ENCODE peak calls at places on chromosome 21, in nine cellular contexts. Q, N, U, O, F, K, M, D and X are unnamed samples.

GRCh38 chr21:37873655-37874054 is 42.6 kb downstream of the KCNJ6 start:
- DNase-seq in Q (peak; percentile 7), N (no peak), U (no peak), O (no peak), F (no peak), K (no peak), M (no peak), D (no peak), X (peak; percentile 52)

GRCh38 chr21:44083631-44084291 is 23.4 kb upstream of the PWP2 start:
- DNase-seq in Q (no peak), N (no peak), U (no peak), O (no peak), F (no peak), K (no peak), M (no peak), D (no peak), X (no peak)

GRCh38 chr21:35178812-35179211 is 129.7 kb upstream of the RUNX1 start:
- DNase-seq in Q (no peak), N (peak; percentile 32), U (no peak), O (no peak), F (no peak), K (no peak), M (no peak), D (no peak), X (no peak)

GRCh38 chr21:15365751-15366392 is 301.1 kb upstream of the NRIP1 start:
- DNase-seq in Q (no peak), N (no peak), U (no peak), O (no peak), F (no peak), K (no peak), M (peak; percentile 13), D (no peak), X (peak; percentile 37)

GRCh38 chr21:35641271-35642016 is 418.9 kb downstream of the SETD4 start:
- DNase-seq in Q (no peak), N (no peak), U (no peak), O (no peak), F (no peak), K (no peak), M (no peak), D (no peak), X (no peak)

GRCh38 chr21:14889080-14889805 is 175.6 kb downstream of the NRIP1 start:
- DNase-seq in Q (no peak), N (no peak), U (no peak), O (no peak), F (no peak), K (no peak), M (peak; percentile 92), D (no peak), X (no peak)

GRCh38 chr21:43712268-43712942 is 6.5 kb upstream of the PDXK start:
- DNase-seq in Q (peak; percentile 98), N (no peak), U (no peak), O (no peak), F (peak; percentile 72), K (no peak), M (no peak), D (peak; percentile 62), X (no peak)

GRCh38 chr21:36548866-36549265 is 68.9 kb upstream of the CLDN14 start:
- DNase-seq in Q (no peak), N (no peak), U (no peak), O (no peak), F (no peak), K (no peak), M (no peak), D (no peak), X (no peak)

GRCh38 chr21:42125571-42126544 is 54.7 kb downstream of the UMODL1 start:
- DNase-seq in Q (peak; percentile 27), N (no peak), U (peak; percentile 38), O (no peak), F (no peak), K (no peak), M (peak; percentile 39), D (peak; percentile 41), X (peak; percentile 54)

GRCh38 chr21:22490044-22490443 is 1491.8 kb downstream of the NCAM2 start:
- DNase-seq in Q (no peak), N (no peak), U (no peak), O (no peak), F (no peak), K (no peak), M (no peak), D (no peak), X (no peak)

GRCh38 chr21:43467785-43468184 is 40.9 kb upstream of the SIK1 start:
- DNase-seq in Q (no peak), N (no peak), U (no peak), O (no peak), F (no peak), K (no peak), M (no peak), D (no peak), X (no peak)

GRCh38 chr21:39630191-39630591 is 17.5 kb downstream of the B3GALT5 start:
- DNase-seq in Q (peak; percentile 14), N (no peak), U (no peak), O (no peak), F (peak; percentile 68), K (no peak), M (no peak), D (no peak), X (no peak)

GRCh38 chr21:41254090-41254700 is 62.4 kb upstream of the FAM3B start:
- DNase-seq in Q (no peak), N (no peak), U (no peak), O (no peak), F (no peak), K (no peak), M (no peak), D (no peak), X (no peak)

GRCh38 chr21:38875694-38876492 is 70.2 kb downstream of the ETS2 start:
- DNase-seq in Q (no peak), N (no peak), U (peak; percentile 52), O (no peak), F (no peak), K (no peak), M (no peak), D (no peak), X (no peak)

DNA sequence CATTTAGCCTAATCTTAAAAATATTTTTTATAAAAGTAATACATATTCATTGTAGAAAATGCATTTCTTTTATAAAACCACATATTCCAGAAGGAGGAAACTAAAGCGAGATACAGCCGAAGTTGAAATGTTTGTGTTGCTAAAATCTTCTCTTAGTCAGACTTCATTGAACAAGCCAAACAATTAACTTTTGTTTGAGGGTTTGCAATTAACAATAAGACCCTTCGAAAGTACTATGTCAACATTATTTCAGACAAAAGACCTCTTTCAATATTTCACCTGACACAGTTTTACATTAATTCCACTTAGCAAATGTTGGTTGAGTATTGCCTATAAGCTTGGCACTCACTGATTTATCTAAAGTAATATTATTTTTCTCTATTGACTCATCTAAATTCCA is 354.0 kb upstream of the ADAMTS5 start:
- DNase-seq in Q (no peak), N (no peak), U (no peak), O (no peak), F (no peak), K (no peak), M (no peak), D (no peak), X (no peak)
- TF ChIP-seq REST in Q (no peak), N (no peak), U (no peak), O (no peak), F (no peak), K (no peak), M (no peak), D (no peak), X (no peak)

DNA sequence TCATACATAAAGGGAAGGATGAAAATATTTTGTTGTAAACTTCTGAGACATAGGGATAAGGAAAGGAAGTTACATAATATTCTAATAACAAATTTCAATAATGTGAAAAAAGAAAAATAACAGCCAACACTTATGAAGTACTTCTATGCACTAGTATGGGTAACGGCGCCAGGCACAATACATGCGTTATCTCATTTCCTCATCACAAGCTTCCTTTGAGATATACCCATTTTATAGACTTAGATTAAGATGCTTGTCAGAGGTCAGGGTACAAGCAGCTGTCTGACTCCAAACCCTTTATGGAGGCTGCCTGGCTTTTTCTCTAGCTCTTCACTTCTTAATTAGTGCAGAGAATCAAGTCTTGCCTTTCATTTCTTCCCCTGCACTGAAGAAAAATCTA is 41.3 kb downstream of the TCP10L start:
- DNase-seq in Q (no peak), N (no peak), U (no peak), O (no peak), F (no peak), K (no peak), M (no peak), D (no peak), X (no peak)
- TF ChIP-seq REST in Q (no peak), N (no peak), U (no peak), O (no peak), F (no peak), K (no peak), M (no peak), D (no peak), X (no peak)

GRCh38 chr21:30718239-30718909 is at the start of gene KRTAP21-3:
- DNase-seq in Q (no peak), N (no peak), U (no peak), O (no peak), F (peak; percentile 18), K (no peak), M (no peak), D (no peak), X (no peak)
- TF ChIP-seq REST in Q (no peak), N (no peak), U (no peak), O (no peak), F (no peak), K (no peak), M (no peak), D (no peak), X (no peak)

GRCh38 chr21:46080171-46081021 is 17.5 kb upstream of the COL6A2 start:
- DNase-seq in Q (no peak), N (no peak), U (no peak), O (peak; percentile 84), F (no peak), K (no peak), M (no peak), D (no peak), X (no peak)
- TF ChIP-seq REST in Q (no peak), N (no peak), U (no peak), O (no peak), F (no peak), K (no peak), M (no peak), D (no peak), X (no peak)

GRCh38 chr21:45293214-45293725 is 5.6 kb upstream of the POFUT2 start:
- DNase-seq in Q (no peak), N (no peak), U (no peak), O (peak; percentile 22), F (no peak), K (no peak), M (no peak), D (no peak), X (no peak)
- TF ChIP-seq REST in Q (no peak), N (no peak), U (no peak), O (no peak), F (no peak), K (no peak), M (no peak), D (no peak), X (no peak)